ENCODE peak calls at places on chromosomes 4 and X, in four cellular contexts. J, Q, C and V are unnamed samples.

GRCh38 chr4:140150636-140150885 is 3.4 kb downstream of the MAML3 start:
- DNase-seq in J (no peak), Q (no peak), C (no peak), V (no peak)

GRCh38 chr4:141569141-141569540 is 67.2 kb upstream of the IL15 start:
- DNase-seq in J (no peak), Q (no peak), C (no peak), V (no peak)

GRCh38 chrX:19743386-19743785 is 144.0 kb downstream of the SH3KBP1 start:
- DNase-seq in J (no peak), Q (no peak), C (no peak), V (no peak)

GRCh38 chr4:19832388-19832787 is 419.3 kb upstream of the SLIT2 start:
- DNase-seq in J (no peak), Q (no peak), C (no peak), V (no peak)

GRCh38 chr4:53306729-53307128 is 59.1 kb downstream of the SCFD2 start:
- DNase-seq in J (no peak), Q (peak), C (no peak), V (no peak)

GRCh38 chr4:20626326-20626725 is 73.9 kb upstream of the PACRGL start:
- DNase-seq in J (no peak), Q (no peak), C (no peak), V (no peak)

GRCh38 chr4:148834804-148835598 is 392.8 kb upstream of the NR3C2 start:
- DNase-seq in J (no peak), Q (no peak), C (no peak), V (no peak)

GRCh38 chr4:167956676-167957075 is 135.7 kb upstream of the ANXA10 start:
- DNase-seq in J (no peak), Q (no peak), C (no peak), V (no peak)

GRCh38 chrX:107686792-107687191 is 58.5 kb downstream of the PRPS1 start:
- DNase-seq in J (no peak), Q (no peak), C (no peak), V (no peak)

GRCh38 chrX:38805294-38806053 is 4.2 kb downstream of the MID1IP1 start:
- DNase-seq in J (no peak), Q (no peak), C (peak), V (peak)

GRCh38 chr4:17232575-17233253 is 279.2 kb downstream of the QDPR start:
- DNase-seq in J (no peak), Q (peak), C (peak), V (no peak)

GRCh38 chrX:19628006-19628575 is 112.8 kb upstream of the MAP3K15 start:
- DNase-seq in J (no peak), Q (peak), C (no peak), V (no peak)

GRCh38 chrX:72430405-72430968 is 124.8 kb upstream of the CITED1 start:
- DNase-seq in J (no peak), Q (no peak), C (no peak), V (no peak)

GRCh38 chr4:183823394-183823793 is 81.7 kb upstream of the STOX2 start:
- DNase-seq in J (peak), Q (peak), C (no peak), V (no peak)

GRCh38 chrX:150547511-150548115 is 20.8 kb upstream of the MTM1 start:
- DNase-seq in J (peak), Q (no peak), C (peak), V (no peak)

GRCh38 chr4:5746829-5747745 is 36.1 kb downstream of the EVC start:
- DNase-seq in J (no peak), Q (no peak), C (no peak), V (no peak)

GRCh38 chrX:154458954-154459829 is 1.1 kb downstream of the PLXNA3 start:
- DNase-seq in J (no peak), Q (no peak), C (peak), V (no peak)

GRCh38 chr4:78362310-78362709 is 189.3 kb upstream of the ANXA3 start:
- DNase-seq in J (no peak), Q (no peak), C (no peak), V (no peak)

GRCh38 chr4:36267491-36268254 is 13.7 kb upstream of the DTHD1 start:
- DNase-seq in J (no peak), Q (no peak), C (no peak), V (no peak)